ENCODE peak calls at places on chromosomes 13 and 19, in four cellular contexts. W is HS-5, A is kidney glomerular epithelial cell, V is MCF 10A. U is an unnamed sample.

GRCh38 chr13:23469901-23470525 is 36.5 kb upstream of the SACS start:
- DNase-seq in W (no peak), A (peak), V (no peak), U (peak)

GRCh38 chr13:109729031-109729870 is 57.1 kb downstream of the IRS2 start:
- DNase-seq in W (no peak), A (no peak), V (no peak), U (no peak)

GRCh38 chr19:10655457-10656312 is 1.5 kb downstream of the ILF3 start:
- DNase-seq in W (no peak), A (peak), V (peak), U (no peak)

GRCh38 chr13:61024046-61024445 is 391.6 kb downstream of the PCDH20 start:
- DNase-seq in W (no peak), A (no peak), V (no peak), U (no peak)

GRCh38 chr19:48681127-48681470 is 8.3 kb upstream of the NTN5 start:
- DNase-seq in W (no peak), A (peak), V (no peak), U (no peak)

GRCh38 chr13:31951215-31951678 is 80.3 kb upstream of the FRY start:
- DNase-seq in W (no peak), A (no peak), V (peak), U (no peak)

GRCh38 chr19:6970478-6970877 is 50.8 kb downstream of the MBD3L2B start:
- DNase-seq in W (no peak), A (no peak), V (no peak), U (no peak)

GRCh38 chr19:21133633-21134032 is 8.2 kb upstream of the ZNF431 start:
- DNase-seq in W (no peak), A (no peak), V (no peak), U (no peak)

GRCh38 chr13:113747291-113747833 is 11.7 kb upstream of the TMEM255B start:
- DNase-seq in W (no peak), A (no peak), V (no peak), U (no peak)

GRCh38 chr13:98443329-98443728 is 133.6 kb downstream of the STK24 start:
- DNase-seq in W (peak), A (peak), V (peak), U (no peak)

GRCh38 chr13:96898855-96899254 is 95.4 kb downstream of the OXGR1 start:
- DNase-seq in W (no peak), A (no peak), V (no peak), U (no peak)

GRCh38 chr13:56907766-56908165 is 233.0 kb upstream of the PRR20A start:
- DNase-seq in W (no peak), A (no peak), V (no peak), U (no peak)

GRCh38 chr19:33429891-33430673 is 56.6 kb downstream of the CEBPG start:
- DNase-seq in W (no peak), A (no peak), V (no peak), U (no peak)

GRCh38 chr19:55585658-55586339 is 5.2 kb upstream of the ZNF579 start:
- DNase-seq in W (no peak), A (peak), V (no peak), U (no peak)

GRCh38 chr19:45443462-45444317 is 20.0 kb upstream of the ERCC1 start:
- DNase-seq in W (peak), A (peak), V (peak), U (no peak)

GRCh38 chr19:21566073-21566472 is 60.7 kb downstream of the ZNF429 start:
- DNase-seq in W (no peak), A (peak), V (no peak), U (no peak)

GRCh38 chr13:40981361-40981760 is 37.8 kb downstream of the ELF1 start:
- DNase-seq in W (no peak), A (no peak), V (no peak), U (no peak)

GRCh38 chr13:48448285-48448962 is 35.5 kb upstream of the LPAR6 start:
- DNase-seq in W (no peak), A (no peak), V (peak), U (no peak)

GRCh38 chr19:14167594-14168138 is 31.3 kb upstream of the ASF1B start:
- DNase-seq in W (no peak), A (no peak), V (no peak), U (no peak)

GRCh38 chr19:13597625-13598024 is 91.3 kb upstream of the CACNA1A start:
- DNase-seq in W (peak), A (peak), V (peak), U (peak)

GRCh38 chr19:54707932-54708331 is 16.3 kb upstream of the KIR3DL3 start:
- DNase-seq in W (no peak), A (no peak), V (no peak), U (no peak)

GRCh38 chr13:27659466-27659865 is 37.8 kb downstream of the POLR1D start:
- DNase-seq in W (no peak), A (no peak), V (no peak), U (no peak)

GRCh38 chr13:70249332-70250064 is 141.2 kb upstream of the KLHL1 start:
- DNase-seq in W (peak), A (peak), V (peak), U (no peak)

GRCh38 chr13:34034411-34034810 is 216.5 kb downstream of the RFC3 start:
- DNase-seq in W (no peak), A (no peak), V (no peak), U (no peak)

GRCh38 chr13:76745246-76746200 is 140.7 kb downstream of the KCTD12 start:
- DNase-seq in W (no peak), A (no peak), V (no peak), U (no peak)

GRCh38 chr19:42254850-42255765 is at the start of gene ERF:
- DNase-seq in W (no peak), A (peak), V (peak), U (no peak)

GRCh38 chr13:26220575-26220974 is 1.5 kb downstream of the RNF6 start:
- DNase-seq in W (no peak), A (no peak), V (peak), U (no peak)

GRCh38 chr19:37932985-37933953 is 26.3 kb downstream of the SIPA1L3 start:
- DNase-seq in W (no peak), A (peak), V (peak), U (no peak)

GRCh38 chr13:107138468-107138867 is 570.5 kb upstream of the ARGLU1 start:
- DNase-seq in W (no peak), A (no peak), V (no peak), U (no peak)

GRCh38 chr19:6828698-6829633 is 56.5 kb downstream of the VAV1 start:
- DNase-seq in W (no peak), A (no peak), V (peak), U (no peak)

GRCh38 chr13:110426745-110427144 is 119.7 kb downstream of the COL4A2 start:
- DNase-seq in W (no peak), A (no peak), V (no peak), U (no peak)

GRCh38 chr19:3682741-3683404 is 17.4 kb downstream of the PIP5K1C start:
- DNase-seq in W (no peak), A (peak), V (peak), U (no peak)

GRCh38 chr13:26785845-26786630 is 25.5 kb upstream of the GPR12 start:
- DNase-seq in W (no peak), A (no peak), V (no peak), U (no peak)

GRCh38 chr19:55545443-55545842 is at the start of gene SBK3:
- DNase-seq in W (no peak), A (no peak), V (no peak), U (no peak)